ENCODE peak calls at places on chromosomes 4 and X, in six cellular contexts. One of them, this sample, is unnamed.

GRCh38 chr4:107120661-107121060 is 84.5 kb upstream of the DKK2 start:
- DNase-seq in T-cell: no peak
- DNase-seq in right lobe of liver: no peak
- DNase-seq in glomerular endothelial cell: no peak
- DNase-seq in activated CD4-positive, CD25-positive, alpha-beta regulatory T cell: no peak
- DNase-seq in NCI-H1417: no peak
- DNase-seq in this sample: no peak

GRCh38 chr4:15738877-15739276 is 36.0 kb downstream of the BST1 start:
- DNase-seq in T-cell: no peak
- DNase-seq in right lobe of liver: no peak
- DNase-seq in glomerular endothelial cell: no peak
- DNase-seq in activated CD4-positive, CD25-positive, alpha-beta regulatory T cell: no peak
- DNase-seq in NCI-H1417: no peak
- DNase-seq in this sample: no peak

GRCh38 chrX:38618152-38618551 is 56.8 kb downstream of the TSPAN7 start:
- DNase-seq in T-cell: no peak
- DNase-seq in right lobe of liver: no peak
- DNase-seq in glomerular endothelial cell: no peak
- DNase-seq in activated CD4-positive, CD25-positive, alpha-beta regulatory T cell: no peak
- DNase-seq in NCI-H1417: no peak
- DNase-seq in this sample: no peak

GRCh38 chr4:6470502-6471302 is 1.7 kb downstream of the PPP2R2C start:
- DNase-seq in T-cell: no peak
- DNase-seq in right lobe of liver: no peak
- DNase-seq in glomerular endothelial cell: no peak
- DNase-seq in activated CD4-positive, CD25-positive, alpha-beta regulatory T cell: no peak
- DNase-seq in NCI-H1417: no peak
- DNase-seq in this sample: no peak

GRCh38 chrX:16997313-16997712 is 50.9 kb downstream of the REPS2 start:
- DNase-seq in T-cell: no peak
- DNase-seq in right lobe of liver: peak
- DNase-seq in glomerular endothelial cell: no peak
- DNase-seq in activated CD4-positive, CD25-positive, alpha-beta regulatory T cell: no peak
- DNase-seq in NCI-H1417: no peak
- DNase-seq in this sample: no peak

GRCh38 chr4:19684079-19684478 is 567.6 kb upstream of the SLIT2 start:
- DNase-seq in T-cell: no peak
- DNase-seq in right lobe of liver: no peak
- DNase-seq in glomerular endothelial cell: no peak
- DNase-seq in activated CD4-positive, CD25-positive, alpha-beta regulatory T cell: no peak
- DNase-seq in NCI-H1417: no peak
- DNase-seq in this sample: no peak

GRCh38 chrX:20265726-20266681 is 705 bp downstream of the RPS6KA3 start:
- DNase-seq in T-cell: no peak
- DNase-seq in right lobe of liver: peak
- DNase-seq in glomerular endothelial cell: no peak
- DNase-seq in activated CD4-positive, CD25-positive, alpha-beta regulatory T cell: peak
- DNase-seq in NCI-H1417: peak
- DNase-seq in this sample: no peak

GRCh38 chrX:17473021-17473420 is 98.0 kb downstream of the NHS start:
- DNase-seq in T-cell: no peak
- DNase-seq in right lobe of liver: no peak
- DNase-seq in glomerular endothelial cell: no peak
- DNase-seq in activated CD4-positive, CD25-positive, alpha-beta regulatory T cell: no peak
- DNase-seq in NCI-H1417: no peak
- DNase-seq in this sample: no peak

GRCh38 chr4:168516841-168517240 is 20.0 kb downstream of the PALLD start:
- DNase-seq in T-cell: no peak
- DNase-seq in right lobe of liver: no peak
- DNase-seq in glomerular endothelial cell: no peak
- DNase-seq in activated CD4-positive, CD25-positive, alpha-beta regulatory T cell: no peak
- DNase-seq in NCI-H1417: no peak
- DNase-seq in this sample: no peak

GRCh38 chr4:119564106-119564505 is 64.5 kb downstream of the PDE5A start:
- DNase-seq in T-cell: no peak
- DNase-seq in right lobe of liver: no peak
- DNase-seq in glomerular endothelial cell: no peak
- DNase-seq in activated CD4-positive, CD25-positive, alpha-beta regulatory T cell: no peak
- DNase-seq in NCI-H1417: no peak
- DNase-seq in this sample: no peak

GRCh38 chrX:100606753-100607152 is 22.0 kb downstream of the TNMD start:
- DNase-seq in T-cell: no peak
- DNase-seq in right lobe of liver: no peak
- DNase-seq in glomerular endothelial cell: no peak
- DNase-seq in activated CD4-positive, CD25-positive, alpha-beta regulatory T cell: no peak
- DNase-seq in NCI-H1417: no peak
- DNase-seq in this sample: no peak

GRCh38 chr4:77022581-77023133 is 53.1 kb downstream of the CCNI start:
- DNase-seq in T-cell: no peak
- DNase-seq in right lobe of liver: no peak
- DNase-seq in glomerular endothelial cell: no peak
- DNase-seq in activated CD4-positive, CD25-positive, alpha-beta regulatory T cell: no peak
- DNase-seq in NCI-H1417: no peak
- DNase-seq in this sample: no peak

GRCh38 chr4:56158483-56158882 is 209.7 kb downstream of the CEP135 start:
- DNase-seq in T-cell: no peak
- DNase-seq in right lobe of liver: no peak
- DNase-seq in glomerular endothelial cell: no peak
- DNase-seq in activated CD4-positive, CD25-positive, alpha-beta regulatory T cell: no peak
- DNase-seq in NCI-H1417: no peak
- DNase-seq in this sample: no peak

GRCh38 chrX:68648960-68649359 is 1.5 kb downstream of the STARD8 start:
- DNase-seq in T-cell: no peak
- DNase-seq in right lobe of liver: no peak
- DNase-seq in glomerular endothelial cell: no peak
- DNase-seq in activated CD4-positive, CD25-positive, alpha-beta regulatory T cell: no peak
- DNase-seq in NCI-H1417: no peak
- DNase-seq in this sample: no peak

GRCh38 chr4:107213880-107214279 is 177.8 kb upstream of the DKK2 start:
- DNase-seq in T-cell: no peak
- DNase-seq in right lobe of liver: no peak
- DNase-seq in glomerular endothelial cell: no peak
- DNase-seq in activated CD4-positive, CD25-positive, alpha-beta regulatory T cell: no peak
- DNase-seq in NCI-H1417: no peak
- DNase-seq in this sample: no peak

GRCh38 chrX:50581405-50581804 is 110.8 kb upstream of the DGKK start:
- DNase-seq in T-cell: no peak
- DNase-seq in right lobe of liver: no peak
- DNase-seq in glomerular endothelial cell: no peak
- DNase-seq in activated CD4-positive, CD25-positive, alpha-beta regulatory T cell: no peak
- DNase-seq in NCI-H1417: no peak
- DNase-seq in this sample: no peak

GRCh38 chr4:146214238-146214637 is at the start of gene REELD1:
- DNase-seq in T-cell: no peak
- DNase-seq in right lobe of liver: no peak
- DNase-seq in glomerular endothelial cell: no peak
- DNase-seq in activated CD4-positive, CD25-positive, alpha-beta regulatory T cell: no peak
- DNase-seq in NCI-H1417: no peak
- DNase-seq in this sample: no peak